ENCODE peak calls at places on chromosomes 7 and 10, in nine cellular contexts. L is cardiac muscle cell, G is colonic mucosa, I is tibial nerve, X is coronary artery, O is brain microvascular endothelial cell, B is astrocyte, Z is lower leg skin, S is esophagus squamous epithelium. Q is an unnamed sample.

GRCh38 chr10:128711776-128712175 is 585.6 kb upstream of the MKI67 start:
- DNase-seq in Z (no peak), I (no peak), L (no peak), S (no peak), X (no peak), B (no peak), O (no peak), G (no peak), Q (no peak)

GRCh38 chr10:24901686-24902399 is 50.6 kb downstream of the PRTFDC1 start:
- DNase-seq in S (no peak), O (peak), I (no peak), L (peak), B (peak), G (peak), X (no peak), Z (no peak), Q (peak)

GRCh38 chr10:31490858-31491504 is 172.0 kb downstream of the ZEB1 start:
- DNase-seq in G (no peak), B (peak), O (peak), I (no peak), X (no peak), L (peak), S (no peak), Z (no peak), Q (peak)

GRCh38 chr10:85786401-85786899 is 580.1 kb downstream of the GRID1 start:
- DNase-seq in B (no peak), G (no peak), Z (no peak), O (no peak), I (no peak), S (no peak), L (no peak), X (no peak), Q (no peak)

GRCh38 chr10:94216201-94216600 is 146.5 kb downstream of the NOC3L start:
- DNase-seq in B (no peak), Z (no peak), L (no peak), S (no peak), O (no peak), I (no peak), X (no peak), G (no peak), Q (no peak)

GRCh38 chr10:48890904-48891839 is 48.5 kb downstream of the LRRC18 start:
- DNase-seq in G (no peak), I (no peak), X (peak), S (no peak), O (no peak), B (no peak), L (peak), Z (no peak), Q (peak)

GRCh38 chr7:27032843-27033242 is 63.0 kb downstream of the HOXA1 start:
- DNase-seq in Z (no peak), O (no peak), S (no peak), L (no peak), G (no peak), I (no peak), X (no peak), B (peak), Q (no peak)

GRCh38 chr10:97759981-97760345 is 11.8 kb downstream of the SFRP5 start:
- DNase-seq in L (no peak), B (no peak), I (no peak), S (no peak), O (no peak), X (no peak), Z (no peak), G (no peak), Q (no peak)

GRCh38 chr7:35553498-35553897 is 141.4 kb downstream of the HERPUD2 start:
- DNase-seq in B (no peak), X (peak), L (peak), Z (no peak), I (no peak), S (no peak), G (no peak), O (no peak), Q (peak)

GRCh38 chr7:76230214-76230613 is 28.5 kb downstream of the SRRM3 start:
- DNase-seq in L (no peak), S (no peak), I (no peak), B (no peak), X (no peak), G (no peak), Z (no peak), O (no peak), Q (no peak)

GRCh38 chr10:125626671-125627070 is 56.3 kb downstream of the TEX36 start:
- DNase-seq in I (no peak), L (no peak), G (no peak), S (no peak), O (no peak), X (peak), Z (no peak), B (no peak), Q (no peak)

GRCh38 chr10:110794808-110795207 is 76.9 kb upstream of the PDCD4 start:
- DNase-seq in L (no peak), G (no peak), S (no peak), I (no peak), X (no peak), O (no peak), Z (no peak), B (no peak), Q (no peak)

GRCh38 chr7:142711722-142712616 is 37.3 kb upstream of the PRSS1 start:
- DNase-seq in I (no peak), S (no peak), B (peak), O (peak), Z (no peak), X (no peak), G (no peak), L (peak), Q (peak)

GRCh38 chr10:131435760-131436448 is 124.4 kb upstream of the TCERG1L start:
- DNase-seq in Z (no peak), S (no peak), O (no peak), I (no peak), G (no peak), X (no peak), L (no peak), B (no peak), Q (no peak)

GRCh38 chr7:151684408-151685175 is 164.9 kb upstream of the RHEB start:
- DNase-seq in X (no peak), Z (no peak), O (peak), S (no peak), I (no peak), G (no peak), L (no peak), B (no peak), Q (no peak)

GRCh38 chr7:155141562-155141961 is 71.4 kb downstream of the HTR5A start:
- DNase-seq in L (no peak), B (no peak), Z (no peak), G (no peak), X (no peak), O (no peak), S (no peak), I (no peak), Q (no peak)

GRCh38 chr7:2209146-2209960 is 23.4 kb downstream of the MAD1L1 start:
- DNase-seq in G (peak), I (peak), X (no peak), B (peak), L (peak), S (no peak), O (peak), Z (peak), Q (peak)

GRCh38 chr7:103445228-103446020 is 583 bp downstream of the SLC26A5 start:
- DNase-seq in I (no peak), B (no peak), O (no peak), L (peak), S (no peak), X (no peak), Z (no peak), G (peak), Q (peak)

GRCh38 chr7:2210551-2211258 is 22.0 kb downstream of the MAD1L1 start:
- DNase-seq in G (no peak), L (no peak), X (no peak), B (no peak), S (no peak), Z (no peak), I (no peak), O (no peak), Q (no peak)

GRCh38 chr7:79352323-79352722 is 101.1 kb downstream of the MAGI2 start:
- DNase-seq in L (no peak), I (no peak), S (no peak), G (no peak), Z (no peak), X (no peak), B (no peak), O (no peak), Q (no peak)

GRCh38 chr10:123869015-123869414 is 22.6 kb downstream of the CPXM2 start:
- DNase-seq in L (no peak), I (no peak), Z (no peak), S (no peak), B (no peak), O (no peak), X (no peak), G (no peak), Q (no peak)

GRCh38 chr7:5528071-5528814 is 104.6 kb upstream of the TNRC18 start:
- DNase-seq in Z (peak), G (peak), X (no peak), I (no peak), O (no peak), S (no peak), B (no peak), L (peak), Q (peak)
- H3K4me3 ChIP-seq in Z (peak), G (peak), X (peak), I (peak), O (peak), S (peak), B (peak), L (peak), Q (peak)

DNA sequence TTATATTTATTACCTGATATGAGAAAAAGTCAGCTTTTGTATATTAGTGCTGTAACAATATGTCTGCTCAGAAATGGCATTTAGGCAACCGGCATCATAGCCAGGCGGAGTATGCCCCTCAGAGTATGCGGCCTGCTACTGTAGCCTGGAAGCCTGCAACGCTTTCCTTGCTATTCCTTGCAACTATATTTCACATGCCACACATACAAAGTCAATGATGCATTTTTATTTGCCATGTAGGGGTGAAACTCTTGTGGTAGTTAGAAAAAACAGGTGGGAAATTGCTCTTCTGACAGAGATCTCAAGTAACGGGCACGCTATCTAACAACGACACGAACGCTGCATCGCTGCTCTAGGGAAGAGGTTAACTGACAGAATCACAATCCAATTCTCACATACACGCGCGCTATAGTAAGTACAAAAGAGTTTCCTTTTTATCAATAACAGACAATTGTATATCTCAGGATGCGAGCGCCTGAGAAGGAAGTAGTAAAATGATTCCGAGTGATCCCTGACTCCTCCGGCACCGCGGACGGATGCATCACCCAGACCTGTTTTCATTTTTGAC is 5.9 kb downstream of the EBF3 start:
- DNase-seq in B (no peak), I (no peak), L (peak), S (no peak), G (no peak), O (no peak), Z (no peak), X (no peak), Q (peak)
- H3K4me3 ChIP-seq in B (no peak), I (peak), L (peak), S (no peak), G (no peak), O (no peak), Z (no peak), X (peak), Q (peak)

GRCh38 chr10:21314234-21314633 is 211.2 kb downstream of the SKIDA1 start:
- DNase-seq in O (no peak), L (peak), S (no peak), B (peak), I (no peak), G (no peak), Z (no peak), X (no peak), Q (peak)

GRCh38 chr10:21313691-21314090 is 211.8 kb downstream of the SKIDA1 start:
- DNase-seq in Z (no peak), X (no peak), B (no peak), G (no peak), I (no peak), L (no peak), O (no peak), S (no peak), Q (no peak)

GRCh38 chr10:21317902-21318301 is 207.6 kb downstream of the SKIDA1 start:
- DNase-seq in B (peak), X (no peak), L (peak), S (no peak), G (no peak), Z (no peak), I (no peak), O (peak), Q (peak)

GRCh38 chr10:21314906-21315305 is 210.6 kb downstream of the SKIDA1 start:
- DNase-seq in L (no peak), S (no peak), I (no peak), O (no peak), G (no peak), Z (no peak), B (no peak), X (no peak), Q (no peak)

DNA sequence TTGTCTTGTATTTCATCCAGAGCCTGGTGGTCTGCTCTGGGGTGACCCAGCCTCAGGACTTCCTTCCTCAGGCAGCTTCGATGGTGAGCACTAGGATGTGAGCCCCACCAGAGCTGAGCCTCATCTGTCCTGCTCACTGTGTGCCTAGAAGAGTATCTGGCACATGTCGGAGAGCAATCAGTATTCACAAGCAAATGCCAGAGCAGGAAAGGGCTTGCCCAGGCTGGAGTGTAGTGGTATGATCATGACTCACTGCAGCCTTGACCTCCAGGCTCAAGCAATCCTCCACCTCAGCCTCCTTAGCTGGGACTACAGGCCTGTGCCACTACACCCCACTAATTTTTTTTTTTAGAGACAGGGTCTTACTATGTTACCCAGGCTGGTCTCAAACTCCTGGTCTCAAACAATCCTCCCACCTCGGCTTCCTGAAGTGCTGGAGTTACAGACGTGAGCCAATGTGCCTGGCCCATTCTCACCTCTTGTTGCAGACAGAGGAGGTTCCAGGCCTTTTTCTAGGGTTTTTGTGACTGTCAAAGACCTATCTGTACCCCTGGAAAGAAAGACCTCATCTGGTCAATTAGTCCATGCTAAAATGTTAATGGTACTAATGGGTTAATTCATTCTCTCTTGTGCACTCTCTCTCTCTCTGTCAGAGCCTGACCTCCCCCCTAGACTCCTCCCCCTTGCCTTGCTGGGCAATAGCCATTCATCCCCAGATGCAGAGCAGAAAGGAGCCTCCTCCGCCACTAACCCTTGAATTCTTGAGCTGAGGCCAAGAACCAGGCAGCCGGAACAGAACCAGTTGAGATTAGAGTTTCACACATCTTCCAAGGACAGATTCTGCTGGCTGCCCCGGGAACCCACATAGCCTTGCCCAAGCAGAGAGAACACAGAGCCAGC is 209.9 kb downstream of the SKIDA1 start:
- DNase-seq in S (no peak), B (peak), G (peak), L (peak), Z (peak), O (peak), I (peak), X (peak), Q (peak)
- H3K4me3 ChIP-seq in S (no peak), B (no peak), G (no peak), L (peak), Z (no peak), O (no peak), I (no peak), X (no peak), Q (no peak)

DNA sequence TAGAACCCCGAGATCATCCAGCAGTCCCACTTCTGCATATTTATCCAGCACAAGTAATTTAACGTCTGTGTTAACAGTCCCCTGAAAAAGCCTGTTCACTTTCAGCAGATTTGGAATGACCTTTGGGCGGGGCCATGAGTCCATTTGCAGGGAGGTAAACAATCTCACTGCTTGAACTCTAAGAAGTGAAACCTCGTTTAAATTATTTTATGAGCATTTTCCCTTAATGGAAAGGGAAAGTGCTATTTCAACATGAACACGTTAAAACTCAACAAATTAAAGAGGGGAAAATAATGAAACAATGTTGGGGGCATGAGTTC is 282.8 kb downstream of the GATA3 start:
- DNase-seq in I (no peak), B (no peak), G (no peak), L (no peak), S (no peak), O (no peak), X (no peak), Z (no peak), Q (no peak)
- H3K4me3 ChIP-seq in I (no peak), B (no peak), G (no peak), L (no peak), S (no peak), O (no peak), X (no peak), Z (no peak), Q (no peak)

DNA sequence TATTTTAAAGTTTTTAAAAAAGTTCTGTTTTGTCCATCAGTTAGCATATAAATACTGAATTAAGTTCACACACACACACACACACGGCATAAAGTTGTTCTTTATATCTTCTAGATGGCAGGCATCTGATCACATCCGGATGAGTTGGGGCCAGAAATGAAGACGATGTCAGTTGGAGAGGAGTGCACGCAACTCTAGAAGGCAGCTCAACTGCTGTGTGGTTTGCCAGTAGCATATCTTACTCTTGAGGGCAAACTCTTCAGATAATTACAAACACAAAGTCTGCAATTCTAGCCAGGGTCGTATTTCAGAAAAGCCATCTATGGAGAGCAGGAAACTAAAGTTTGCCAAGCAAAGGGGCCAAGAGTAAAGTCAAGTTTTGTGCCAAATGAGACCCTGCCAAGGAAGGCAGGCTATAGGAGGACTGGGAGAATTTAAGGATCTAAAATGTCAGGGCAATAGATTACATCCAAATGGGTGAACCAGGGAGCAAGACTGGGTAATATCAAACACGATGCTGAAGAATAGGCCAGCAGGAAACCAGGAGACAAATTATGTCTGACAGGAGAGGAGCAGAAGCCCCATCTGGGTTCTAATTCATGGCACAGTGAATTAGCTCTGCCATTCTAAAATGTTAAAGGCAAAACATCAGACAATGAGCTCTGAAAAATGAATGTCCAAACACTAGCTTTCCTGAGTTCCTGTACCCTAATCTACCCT is 312.5 kb upstream of the SEMA3C start:
- DNase-seq in X (no peak), Z (no peak), G (no peak), L (no peak), I (no peak), O (no peak), S (no peak), B (no peak), Q (peak)
- H3K4me3 ChIP-seq in X (no peak), Z (no peak), G (no peak), L (no peak), I (no peak), O (no peak), S (no peak), B (no peak), Q (no peak)

DNA sequence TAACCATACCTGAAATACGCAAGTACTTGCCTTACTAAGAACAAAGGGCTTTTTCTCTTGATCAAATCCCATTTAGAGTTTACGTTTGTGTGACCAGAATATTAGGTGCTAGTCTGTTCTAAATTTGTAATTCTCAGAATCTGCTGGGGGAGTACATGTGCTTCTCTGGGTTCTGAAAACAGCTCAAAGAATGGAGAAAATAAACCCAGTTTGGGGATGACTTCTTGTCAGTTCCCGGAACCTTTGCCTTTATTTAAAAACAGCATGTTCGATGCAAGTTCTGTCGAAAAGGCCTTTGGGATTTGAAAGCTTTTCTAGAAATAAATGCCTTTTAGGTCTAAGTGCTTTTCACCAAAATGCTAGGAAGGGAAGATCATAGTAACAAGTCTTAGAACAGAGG is 147.0 kb downstream of the ARID5B start:
- DNase-seq in S (no peak), X (no peak), B (no peak), O (no peak), Z (no peak), I (no peak), L (no peak), G (no peak), Q (no peak)
- H3K4me3 ChIP-seq in S (no peak), X (peak), B (peak), O (no peak), Z (no peak), I (peak), L (no peak), G (peak), Q (peak)

GRCh38 chr7:116317907-116318306 is 107.6 kb downstream of the TES start:
- DNase-seq in L (no peak), S (no peak), Z (no peak), O (no peak), G (no peak), B (peak), X (no peak), I (no peak), Q (no peak)

GRCh38 chr7:116324582-116324981 is 114.2 kb downstream of the TES start:
- DNase-seq in L (no peak), Z (no peak), S (no peak), G (no peak), X (no peak), I (no peak), B (no peak), O (no peak), Q (no peak)

GRCh38 chr7:116325517-116325916 is 115.2 kb downstream of the TES start:
- DNase-seq in O (no peak), B (no peak), I (no peak), G (no peak), Z (no peak), X (no peak), S (no peak), L (no peak), Q (no peak)

GRCh38 chr7:116327135-116327534 is 116.8 kb downstream of the TES start:
- DNase-seq in X (no peak), I (no peak), O (no peak), S (no peak), B (no peak), Z (no peak), G (no peak), L (no peak), Q (no peak)

GRCh38 chr7:116322541-116322940 is 112.2 kb downstream of the TES start:
- DNase-seq in I (no peak), Z (no peak), B (peak), O (no peak), S (no peak), L (no peak), G (no peak), X (no peak), Q (no peak)
- H3K4me3 ChIP-seq in I (no peak), Z (no peak), B (no peak), O (no peak), S (no peak), L (no peak), G (no peak), X (no peak), Q (no peak)

Q was measured in cardiac fibroblast.